ENCODE peak calls at places on chromosomes 2 and 18, in seven cellular contexts. H is islet precursor cell; Q is stimulated activated CD4-positive, alpha-beta T cell treated with anti-CD3 and anti-CD28 coated beads, Interleukin-2, amount 100 ng/mL, for 48 hours; Z is stimulated activated CD8-positive, alpha-beta memory T cell treated with anti-CD3 and anti-CD28 coated beads, Interleukin-4, amount 100 ng/mL, for 1 hour; Y is T47D; X is adipocyte; J is NCI-H1417. G is an unnamed sample.

GRCh38 chr2:25460261-25460905 is 118.7 kb upstream of the DNMT3A start:
- DNase-seq in J (no peak), H (no peak), Z (no peak), Y (no peak), Q (no peak), X (no peak), G (no peak)

GRCh38 chr2:15238028-15238427 is 323.1 kb downstream of the NBAS start:
- DNase-seq in X (no peak), Q (no peak), J (no peak), Z (no peak), H (no peak), Y (no peak), G (no peak)

GRCh38 chr2:174450021-174450816 is 36.6 kb downstream of the GPR155 start:
- DNase-seq in J (no peak), X (no peak), Q (no peak), H (no peak), Z (no peak), Y (no peak), G (no peak)

GRCh38 chr18:31633416-31634330 is 42.0 kb downstream of the TTR start:
- DNase-seq in J (no peak), Z (no peak), X (no peak), Q (no peak), H (no peak), Y (no peak), G (no peak)

GRCh38 chr2:30366199-30366691 is 80.8 kb upstream of the LCLAT1 start:
- DNase-seq in Y (no peak), J (no peak), X (peak; percentile 14), Q (peak; percentile 37), Z (no peak), H (peak; percentile 78), G (peak; percentile 29)

GRCh38 chr18:50203801-50204604 is 9.1 kb upstream of the MYO5B start:
- DNase-seq in X (peak; percentile 66), J (peak; percentile 90), Q (peak; percentile 12), Z (no peak), Y (peak; percentile 70), H (peak; percentile 79), G (peak; percentile 36)

GRCh38 chr2:240479111-240479501 is 43.6 kb downstream of the GPC1 start:
- DNase-seq in Y (no peak), X (no peak), H (no peak), J (no peak), Q (no peak), Z (no peak), G (no peak)

GRCh38 chr2:149861034-149861433 is 273.5 kb upstream of the MMADHC start:
- DNase-seq in J (no peak), X (no peak), H (no peak), Y (no peak), Z (no peak), Q (no peak), G (no peak)

GRCh38 chr2:128169497-128169896 is 78.5 kb downstream of the UGGT1 start:
- DNase-seq in J (no peak), Q (no peak), X (peak; percentile 87), H (no peak), Z (no peak), Y (no peak), G (no peak)

GRCh38 chr18:3248670-3249359 is 1.2 kb downstream of the MYL12A start:
- DNase-seq in Q (no peak), H (no peak), Z (no peak), J (peak; percentile 46), X (peak; percentile 76), Y (peak; percentile 57), G (peak; percentile 63)

GRCh38 chr2:227320305-227321094 is 4.6 kb upstream of the MFF start:
- DNase-seq in J (no peak), H (no peak), Z (no peak), X (no peak), Q (no peak), Y (no peak), G (no peak)

GRCh38 chr2:26848336-26849055 is 564 bp downstream of the DPYSL5 start:
- DNase-seq in Z (no peak), H (peak; percentile 72), J (peak; percentile 92), X (peak; percentile 31), Q (peak; percentile 17), Y (no peak), G (no peak)

GRCh38 chr2:16653083-16653375 is 12.6 kb downstream of the CYRIA start:
- DNase-seq in H (no peak), Q (no peak), Y (no peak), X (no peak), J (no peak), Z (no peak), G (no peak)

GRCh38 chr2:196804381-196804780 is 4.8 kb downstream of the C2orf66 start:
- DNase-seq in X (no peak), Y (no peak), H (no peak), J (no peak), Z (no peak), Q (no peak), G (no peak)

GRCh38 chr2:105294844-105295481 is 34.6 kb downstream of the TGFBRAP1 start:
- DNase-seq in Z (no peak), Q (peak; percentile 5), J (peak; percentile 48), H (peak; percentile 90), Y (peak; percentile 83), X (peak; percentile 87), G (peak; percentile 72)

GRCh38 chr2:116513991-116514390 is 1300.5 kb upstream of the DDX18 start:
- DNase-seq in Q (no peak), H (no peak), Y (no peak), J (no peak), Z (no peak), X (no peak), G (no peak)

GRCh38 chr2:229392214-229392613 is 121.1 kb upstream of the PID1 start:
- DNase-seq in Q (no peak), X (peak; percentile 50), Y (peak; percentile 21), Z (no peak), J (no peak), H (no peak), G (peak; percentile 69)

GRCh38 chr18:30016179-30016578 is 1026.4 kb downstream of the DSC3 start:
- DNase-seq in H (peak; percentile 47), Z (no peak), J (no peak), Y (no peak), Q (no peak), X (no peak), G (no peak)

GRCh38 chr18:33446604-33447003 is 6.1 kb upstream of the CCDC178 start:
- DNase-seq in Q (no peak), H (no peak), X (no peak), J (no peak), Y (no peak), Z (no peak), G (no peak)

GRCh38 chr2:160970052-160970846 is 190.0 kb upstream of the TANK start:
- DNase-seq in J (peak; percentile 24), H (peak; percentile 61), Y (peak; percentile 69), Z (no peak), X (peak; percentile 92), Q (no peak), G (peak; percentile 87)

GRCh38 chr2:33484042-33484621 is 7.7 kb downstream of the RASGRP3 start:
- DNase-seq in X (peak; percentile 57), Z (no peak), H (no peak), J (no peak), Q (no peak), Y (no peak), G (no peak)

GRCh38 chr2:49288902-49289680 is 134.8 kb upstream of the FSHR start:
- DNase-seq in X (no peak), Y (no peak), Q (no peak), Z (no peak), H (no peak), J (no peak), G (peak; percentile 22)

GRCh38 chr2:84768840-84769239 is 112.0 kb downstream of the TRABD2A start:
- DNase-seq in Y (no peak), H (no peak), Z (no peak), X (no peak), Q (no peak), J (no peak), G (no peak)

GRCh38 chr2:98761267-98761781 is 30.4 kb upstream of the MGAT4A start:
- DNase-seq in Q (peak; percentile 64), Y (no peak), Z (no peak), H (peak; percentile 12), X (no peak), J (no peak), G (no peak)

GRCh38 chr2:28995765-28996164 is 14.7 kb downstream of the TOGARAM2 start:
- DNase-seq in Y (no peak), Z (no peak), J (no peak), H (no peak), Q (no peak), X (no peak), G (no peak)

GRCh38 chr18:47826157-47827074 is 104.0 kb downstream of the SMAD2 start:
- DNase-seq in X (no peak), Q (no peak), Z (no peak), Y (no peak), J (no peak), H (no peak), G (no peak)

GRCh38 chr18:80046431-80046830 is 12.2 kb downstream of the RBFA start:
- DNase-seq in Q (no peak), Z (no peak), X (no peak), Y (no peak), H (no peak), J (no peak), G (no peak)

GRCh38 chr2:145692971-145693478 is 1173.1 kb upstream of the ZEB2 start:
- DNase-seq in Q (no peak), Z (no peak), Y (peak; percentile 0), H (no peak), X (peak; percentile 55), J (peak; percentile 11), G (peak; percentile 89)

GRCh38 chr2:215921884-215922283 is 91.5 kb downstream of the MREG start:
- DNase-seq in J (peak; percentile 14), Y (peak; percentile 22), Z (no peak), Q (no peak), H (no peak), X (peak; percentile 74), G (peak; percentile 94)

GRCh38 chr2:197327073-197327775 is 16.6 kb upstream of the ANKRD44 start:
- DNase-seq in Q (no peak), Y (no peak), Z (no peak), X (no peak), H (no peak), J (no peak), G (no peak)

GRCh38 chr18:23191952-23192662 is 56.8 kb downstream of the CABLES1 start:
- DNase-seq in Z (no peak), H (no peak), X (peak; percentile 17), Y (no peak), Q (no peak), J (peak; percentile 15), G (peak; percentile 85)

GRCh38 chr18:3906072-3906471 is 456.1 kb downstream of the TGIF1 start:
- DNase-seq in Z (no peak), Q (no peak), J (no peak), Y (no peak), X (no peak), H (no peak), G (no peak)

GRCh38 chr18:39647627-39648502 is 2082.3 kb upstream of the CELF4 start:
- DNase-seq in X (peak; percentile 72), Y (peak; percentile 15), Z (no peak), H (no peak), J (peak; percentile 73), Q (no peak), G (peak; percentile 95)

GRCh38 chr2:2016912-2017311 is 272.6 kb upstream of the PXDN start:
- DNase-seq in X (no peak), J (peak; percentile 90), H (no peak), Y (no peak), Q (no peak), Z (no peak), G (no peak)

GRCh38 chr2:227033471-227034148 is 130.4 kb downstream of the COL4A4 start:
- DNase-seq in H (peak; percentile 90), Z (no peak), J (peak; percentile 10), Q (peak; percentile 27), Y (peak; percentile 54), X (peak; percentile 56), G (peak; percentile 20)